ENCODE peak calls at places on chromosomes 13 and 19, in seven cellular contexts. F is CD8-positive, alpha-beta T cell; W is colonic mucosa; L is pancreas; B is heart right ventricle; M is stomach; X is GM13977. P is an unnamed sample.

GRCh38 chr13:111302045-111302722 is 18.3 kb upstream of the TEX29 start:
- DNase-seq in F (no peak), W (no peak), L (no peak), B (no peak), M (no peak), X (no peak), P (no peak)

GRCh38 chr19:38134538-38135149 is 89.4 kb downstream of the DPF1 start:
- DNase-seq in F (peak), W (peak), L (no peak), B (no peak), M (peak), X (peak), P (no peak)

GRCh38 chr19:51706296-51706695 is 13.2 kb downstream of the SPACA6 start:
- DNase-seq in F (no peak), W (no peak), L (no peak), B (no peak), M (no peak), X (no peak), P (no peak)

GRCh38 chr19:23887642-23888041 is 27.0 kb upstream of the ZNF726 start:
- DNase-seq in F (no peak), W (peak), L (no peak), B (no peak), M (peak), X (no peak), P (no peak)

GRCh38 chr19:21434967-21435544 is 38.1 kb downstream of the ZNF493 start:
- DNase-seq in F (no peak), W (no peak), L (no peak), B (no peak), M (no peak), X (no peak), P (no peak)

GRCh38 chr13:31909889-31910551 is 121.6 kb upstream of the FRY start:
- DNase-seq in F (peak), W (peak), L (peak), B (no peak), M (peak), X (no peak), P (no peak)

GRCh38 chr13:41577437-41577836 is 120.1 kb downstream of the RGCC start:
- DNase-seq in F (no peak), W (peak), L (no peak), B (no peak), M (peak), X (no peak), P (no peak)

GRCh38 chr19:45103200-45103624 is 10.2 kb downstream of the PPP1R37 start:
- DNase-seq in F (peak), W (no peak), L (no peak), B (no peak), M (no peak), X (no peak), P (no peak)

GRCh38 chr13:114124921-114125320 is 7.5 kb downstream of the RASA3 start:
- DNase-seq in F (peak), W (no peak), L (no peak), B (no peak), M (no peak), X (peak), P (no peak)

GRCh38 chr19:46537136-46538097 is 41.8 kb upstream of the PNMA8B start:
- DNase-seq in F (peak), W (peak), L (peak), B (peak), M (peak), X (peak), P (peak)

GRCh38 chr19:3852614-3853254 is 16.1 kb downstream of the ZFR2 start:
- DNase-seq in F (peak), W (peak), L (no peak), B (no peak), M (peak), X (no peak), P (no peak)

GRCh38 chr13:50125306-50125555 is 110.0 kb downstream of the KCNRG start:
- DNase-seq in F (no peak), W (no peak), L (peak), B (no peak), M (no peak), X (peak), P (no peak)

DNA sequence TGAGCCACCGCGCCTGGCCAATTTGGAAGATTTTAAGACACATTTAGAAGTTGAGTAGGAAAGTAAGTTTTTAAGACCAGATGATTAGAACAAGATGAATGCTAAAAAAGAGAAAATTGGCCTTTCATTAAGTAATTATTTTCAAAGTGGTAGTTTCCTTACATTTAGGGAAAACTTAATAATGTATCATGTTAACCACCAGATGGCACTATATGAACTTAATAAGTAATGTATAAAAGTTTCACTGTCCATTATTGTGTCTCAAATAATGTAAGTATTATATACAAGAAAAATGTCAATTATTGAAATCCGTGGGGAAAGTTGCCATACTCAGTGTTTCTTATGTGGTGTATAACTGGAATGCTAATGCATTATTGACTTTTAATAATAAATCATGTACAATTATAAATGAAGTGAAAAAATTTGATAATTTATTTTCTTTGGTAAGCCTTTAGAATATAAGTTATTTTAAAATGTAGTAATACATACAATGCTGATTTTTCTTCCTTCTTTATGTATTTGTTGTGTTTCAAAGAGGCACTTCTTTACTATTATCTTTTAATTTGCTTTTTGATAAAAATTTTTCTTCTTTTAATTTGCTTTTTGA is 29.2 kb downstream of the COG6 start:
- DNase-seq in F (no peak), W (no peak), L (no peak), B (no peak), M (no peak), X (peak), P (no peak)
- TF ChIP-seq CTCF in F (peak), W (no peak), L (peak), B (peak), M (no peak), X (peak), P (no peak)

GRCh38 chr13:35961461-35962220 is 169.5 kb downstream of the DCLK1 start:
- DNase-seq in F (no peak), W (no peak), L (no peak), B (no peak), M (no peak), X (no peak), P (no peak)
- TF ChIP-seq CTCF in F (no peak), W (no peak), L (no peak), B (peak), M (no peak), X (no peak), P (no peak)

GRCh38 chr19:1616396-1616795 is 11.1 kb upstream of the UQCR11 start:
- DNase-seq in F (no peak), W (no peak), L (no peak), B (no peak), M (no peak), X (no peak), P (no peak)

GRCh38 chr19:1619094-1619439 is 13.8 kb upstream of the UQCR11 start:
- DNase-seq in F (no peak), W (no peak), L (no peak), B (no peak), M (no peak), X (no peak), P (no peak)

GRCh38 chr19:1619703-1620102 is 14.4 kb upstream of the UQCR11 start:
- DNase-seq in F (no peak), W (no peak), L (no peak), B (no peak), M (no peak), X (no peak), P (no peak)

GRCh38 chr19:1616875-1617274 is 11.6 kb upstream of the UQCR11 start:
- DNase-seq in F (no peak), W (no peak), L (no peak), B (no peak), M (no peak), X (no peak), P (no peak)

GRCh38 chr19:1618157-1619093 is 13.2 kb upstream of the UQCR11 start:
- DNase-seq in F (no peak), W (peak), L (peak), B (no peak), M (peak), X (peak), P (no peak)
- TF ChIP-seq CTCF in F (no peak), W (peak), L (no peak), B (peak), M (peak), X (peak), P (no peak)

DNA sequence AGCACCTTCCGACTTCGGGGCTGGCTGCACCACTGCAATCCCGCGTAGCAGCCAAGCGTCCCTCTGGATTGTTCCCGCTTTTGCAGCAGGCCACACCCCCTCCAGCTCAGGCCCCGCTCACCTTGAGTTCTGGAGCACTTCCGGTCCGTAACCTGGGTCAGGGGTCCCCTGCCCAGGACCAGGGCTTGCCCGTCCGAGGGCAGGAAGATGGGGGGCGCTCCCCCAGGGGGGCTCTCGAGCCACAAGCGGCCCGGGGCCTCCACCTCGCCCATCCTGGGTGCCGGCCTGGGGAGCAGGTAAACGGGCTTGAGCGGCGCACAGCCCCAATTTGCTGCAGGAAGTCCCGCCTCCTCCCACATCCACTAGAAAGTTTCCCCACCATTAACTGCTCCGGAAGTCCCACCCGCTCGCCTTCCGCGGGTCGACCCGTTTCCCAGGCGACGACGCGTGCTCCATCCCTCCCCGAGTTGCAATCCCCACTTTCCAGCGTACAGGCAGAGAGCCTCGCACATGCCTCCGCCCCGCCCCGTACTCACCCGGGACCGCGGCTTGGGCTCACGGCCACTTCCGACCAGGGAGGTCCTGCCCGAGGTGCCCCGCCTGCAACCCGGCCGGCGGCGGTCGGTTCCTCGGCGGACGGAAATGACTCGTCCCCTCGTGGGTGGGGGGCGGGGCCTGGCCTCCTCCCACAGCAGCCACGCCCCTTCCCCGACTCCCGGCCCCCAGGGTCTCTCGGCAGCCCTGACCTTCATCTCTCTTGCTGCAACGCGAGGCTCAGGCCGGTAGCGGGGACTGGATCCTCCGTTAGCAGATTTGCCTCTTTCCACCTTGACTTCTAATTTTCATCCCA is at the start of gene PNKP:
- DNase-seq in F (peak), W (peak), L (peak), B (peak), M (peak), X (peak), P (peak)
- TF ChIP-seq CTCF in F (no peak), W (no peak), L (no peak), B (no peak), M (no peak), X (no peak), P (no peak)

DNA sequence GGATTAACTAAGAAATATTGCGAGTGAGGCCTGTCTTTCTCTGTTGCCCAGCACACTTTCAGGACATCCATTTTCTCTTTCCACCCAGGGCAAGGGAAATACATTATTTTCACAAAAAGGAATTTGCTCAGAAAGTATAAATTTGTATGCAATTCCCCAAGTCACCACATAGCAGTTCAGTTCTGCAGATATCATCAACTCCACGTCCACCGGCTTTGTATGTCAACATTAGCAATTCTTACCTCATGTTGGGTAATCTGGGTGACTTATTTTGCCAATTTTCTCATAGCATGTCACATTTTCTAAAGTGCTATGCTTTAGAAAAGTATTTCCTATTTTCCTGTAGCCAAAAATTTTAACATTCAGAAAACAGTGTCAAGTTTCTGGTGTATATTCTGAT is 501.8 kb downstream of the EFNB2 start:
- DNase-seq in F (no peak), W (no peak), L (no peak), B (no peak), M (no peak), X (no peak), P (no peak)
- TF ChIP-seq CTCF in F (no peak), W (no peak), L (no peak), B (no peak), M (no peak), X (no peak), P (no peak)